ENCODE peak calls at places on chromosomes 2 and 18, in ten cellular contexts. One of them, this sample, is unnamed. For H3K4me1 and H3K36me3, the result is how much of the 10 kb centered on the place peaks cover.

GRCh38 chr2:23589739-23590138 is 204.8 kb downstream of the KLHL29 start:
- DNase-seq in tibial nerve: no peak
- DNase-seq in K562: no peak
- DNase-seq in H1: no peak
- DNase-seq in stomach: no peak
- DNase-seq in esophagus muscularis mucosa: no peak
- DNase-seq in ovary: no peak
- DNase-seq in HepG2: no peak
- DNase-seq in transverse colon: no peak
- DNase-seq in upper lobe of left lung: no peak
- DNase-seq in this sample: no peak

GRCh38 chr2:215828528-215829184 is 184.7 kb downstream of the MREG start:
- DNase-seq in tibial nerve: no peak
- DNase-seq in K562: peak
- DNase-seq in H1: peak
- DNase-seq in stomach: peak
- DNase-seq in esophagus muscularis mucosa: peak
- DNase-seq in ovary: peak
- DNase-seq in HepG2: peak
- DNase-seq in transverse colon: peak
- DNase-seq in upper lobe of left lung: peak
- DNase-seq in this sample: no peak

GRCh38 chr2:238821391-238821790 is 26.5 kb upstream of the TWIST2 start:
- DNase-seq in tibial nerve: no peak
- DNase-seq in K562: no peak
- DNase-seq in H1: no peak
- DNase-seq in stomach: no peak
- DNase-seq in esophagus muscularis mucosa: peak
- DNase-seq in ovary: no peak
- DNase-seq in HepG2: no peak
- DNase-seq in transverse colon: no peak
- DNase-seq in upper lobe of left lung: no peak
- DNase-seq in this sample: no peak

GRCh38 chr2:85933753-85934594 is 45.2 kb upstream of the ST3GAL5 start:
- DNase-seq in tibial nerve: no peak
- DNase-seq in K562: peak
- DNase-seq in H1: no peak
- DNase-seq in stomach: no peak
- DNase-seq in esophagus muscularis mucosa: no peak
- DNase-seq in ovary: no peak
- DNase-seq in HepG2: no peak
- DNase-seq in transverse colon: no peak
- DNase-seq in upper lobe of left lung: no peak
- DNase-seq in this sample: no peak

GRCh38 chr18:9104244-9104901 is 1.9 kb downstream of the NDUFV2 start:
- DNase-seq in tibial nerve: no peak
- DNase-seq in K562: peak
- DNase-seq in H1: no peak
- DNase-seq in stomach: no peak
- DNase-seq in esophagus muscularis mucosa: no peak
- DNase-seq in ovary: no peak
- DNase-seq in HepG2: no peak
- DNase-seq in transverse colon: no peak
- DNase-seq in upper lobe of left lung: no peak
- DNase-seq in this sample: no peak

GRCh38 chr2:174328309-174329156 is 6.2 kb upstream of the SP9 start:
- DNase-seq in tibial nerve: no peak
- DNase-seq in K562: no peak
- DNase-seq in H1: no peak
- DNase-seq in stomach: no peak
- DNase-seq in esophagus muscularis mucosa: no peak
- DNase-seq in ovary: no peak
- DNase-seq in HepG2: no peak
- DNase-seq in transverse colon: no peak
- DNase-seq in upper lobe of left lung: no peak
- DNase-seq in this sample: peak

GRCh38 chr2:233148354-233148753 is 88.2 kb downstream of the INPP5D start:
- DNase-seq in tibial nerve: no peak
- DNase-seq in K562: no peak
- DNase-seq in H1: no peak
- DNase-seq in stomach: no peak
- DNase-seq in esophagus muscularis mucosa: no peak
- DNase-seq in ovary: no peak
- DNase-seq in HepG2: no peak
- DNase-seq in transverse colon: no peak
- DNase-seq in upper lobe of left lung: no peak
- DNase-seq in this sample: peak

GRCh38 chr2:174341301-174341994 is 6.7 kb downstream of the SP9 start:
- DNase-seq in tibial nerve: peak
- DNase-seq in K562: peak
- DNase-seq in H1: no peak
- DNase-seq in stomach: peak
- DNase-seq in esophagus muscularis mucosa: no peak
- DNase-seq in ovary: peak
- DNase-seq in HepG2: peak
- DNase-seq in transverse colon: peak
- DNase-seq in upper lobe of left lung: peak
- DNase-seq in this sample: peak

GRCh38 chr2:20590704-20591515 is 60.0 kb downstream of the HS1BP3 start:
- DNase-seq in tibial nerve: peak
- DNase-seq in K562: no peak
- DNase-seq in H1: no peak
- DNase-seq in stomach: peak
- DNase-seq in esophagus muscularis mucosa: no peak
- DNase-seq in ovary: no peak
- DNase-seq in HepG2: no peak
- DNase-seq in transverse colon: peak
- DNase-seq in upper lobe of left lung: peak
- DNase-seq in this sample: peak

GRCh38 chr2:45862843-45863242 is 211.4 kb downstream of the PRKCE start:
- DNase-seq in tibial nerve: no peak
- DNase-seq in K562: no peak
- DNase-seq in H1: no peak
- DNase-seq in stomach: no peak
- DNase-seq in esophagus muscularis mucosa: no peak
- DNase-seq in ovary: no peak
- DNase-seq in HepG2: no peak
- DNase-seq in transverse colon: no peak
- DNase-seq in upper lobe of left lung: no peak
- DNase-seq in this sample: no peak

GRCh38 chr2:224847961-224848850 is 132.0 kb upstream of the CCDC195 start:
- DNase-seq in tibial nerve: no peak
- DNase-seq in K562: no peak
- DNase-seq in H1: no peak
- DNase-seq in stomach: no peak
- DNase-seq in esophagus muscularis mucosa: peak
- DNase-seq in ovary: peak
- DNase-seq in HepG2: no peak
- DNase-seq in transverse colon: no peak
- DNase-seq in upper lobe of left lung: no peak
- DNase-seq in this sample: peak

GRCh38 chr2:241721852-241722251 is 12.6 kb upstream of the D2HGDH start:
- DNase-seq in tibial nerve: no peak
- DNase-seq in K562: no peak
- DNase-seq in H1: no peak
- DNase-seq in stomach: no peak
- DNase-seq in esophagus muscularis mucosa: no peak
- DNase-seq in ovary: no peak
- DNase-seq in HepG2: no peak
- DNase-seq in transverse colon: no peak
- DNase-seq in upper lobe of left lung: no peak
- DNase-seq in this sample: no peak

GRCh38 chr2:139720056-139720455 is 939.9 kb upstream of the NXPH2 start:
- DNase-seq in tibial nerve: no peak
- DNase-seq in K562: no peak
- DNase-seq in H1: no peak
- DNase-seq in stomach: no peak
- DNase-seq in esophagus muscularis mucosa: no peak
- DNase-seq in ovary: no peak
- DNase-seq in HepG2: no peak
- DNase-seq in transverse colon: no peak
- DNase-seq in upper lobe of left lung: no peak
- DNase-seq in this sample: no peak

GRCh38 chr18:61475931-61476330 is 142.7 kb downstream of the CDH20 start:
- DNase-seq in tibial nerve: no peak
- DNase-seq in K562: no peak
- DNase-seq in H1: no peak
- DNase-seq in stomach: no peak
- DNase-seq in esophagus muscularis mucosa: no peak
- DNase-seq in ovary: no peak
- DNase-seq in HepG2: no peak
- DNase-seq in transverse colon: no peak
- DNase-seq in upper lobe of left lung: no peak
- DNase-seq in this sample: no peak

GRCh38 chr2:182858671-182859070 is 7.8 kb downstream of the FRZB start:
- DNase-seq in tibial nerve: no peak
- DNase-seq in K562: no peak
- DNase-seq in H1: no peak
- DNase-seq in stomach: no peak
- DNase-seq in esophagus muscularis mucosa: no peak
- DNase-seq in ovary: no peak
- DNase-seq in HepG2: no peak
- DNase-seq in transverse colon: no peak
- DNase-seq in upper lobe of left lung: no peak
- DNase-seq in this sample: no peak

GRCh38 chr2:119680457-119681195 is 1.6 kb downstream of the TMEM177 start:
- DNase-seq in tibial nerve: no peak
- DNase-seq in K562: no peak
- DNase-seq in H1: no peak
- DNase-seq in stomach: no peak
- DNase-seq in esophagus muscularis mucosa: no peak
- DNase-seq in ovary: no peak
- DNase-seq in HepG2: no peak
- DNase-seq in transverse colon: no peak
- DNase-seq in upper lobe of left lung: no peak
- DNase-seq in this sample: no peak

GRCh38 chr2:15808980-15809379 is 131.4 kb upstream of the MYCN start:
- DNase-seq in tibial nerve: no peak
- DNase-seq in K562: no peak
- DNase-seq in H1: no peak
- DNase-seq in stomach: no peak
- DNase-seq in esophagus muscularis mucosa: no peak
- DNase-seq in ovary: no peak
- DNase-seq in HepG2: no peak
- DNase-seq in transverse colon: no peak
- DNase-seq in upper lobe of left lung: no peak
- DNase-seq in this sample: no peak

GRCh38 chr2:230737791-230738226 is 25.2 kb downstream of the CAB39 start:
- DNase-seq in tibial nerve: no peak
- DNase-seq in K562: no peak
- DNase-seq in H1: no peak
- DNase-seq in stomach: no peak
- DNase-seq in esophagus muscularis mucosa: no peak
- DNase-seq in ovary: no peak
- DNase-seq in HepG2: no peak
- DNase-seq in transverse colon: no peak
- DNase-seq in upper lobe of left lung: no peak
- DNase-seq in this sample: no peak
- H3K4me1 ChIP-seq in tibial nerve: under half
- H3K4me1 ChIP-seq in K562: under half
- H3K4me1 ChIP-seq in H1: under half
- H3K4me1 ChIP-seq in stomach: half or more
- H3K4me1 ChIP-seq in esophagus muscularis mucosa: under half
- H3K4me1 ChIP-seq in ovary: under half
- H3K4me1 ChIP-seq in HepG2: under half
- H3K4me1 ChIP-seq in transverse colon: under half
- H3K4me1 ChIP-seq in upper lobe of left lung: under half
- H3K4me1 ChIP-seq in this sample: under half

GRCh38 chr2:120984452-120985173 is 248.9 kb downstream of the GLI2 start:
- DNase-seq in tibial nerve: no peak
- DNase-seq in K562: no peak
- DNase-seq in H1: no peak
- DNase-seq in stomach: no peak
- DNase-seq in esophagus muscularis mucosa: no peak
- DNase-seq in ovary: no peak
- DNase-seq in HepG2: no peak
- DNase-seq in transverse colon: no peak
- DNase-seq in upper lobe of left lung: no peak
- DNase-seq in this sample: no peak
- H3K36me3 ChIP-seq in tibial nerve: under half
- H3K36me3 ChIP-seq in K562: under half
- H3K36me3 ChIP-seq in H1: half or more
- H3K36me3 ChIP-seq in stomach: half or more
- H3K36me3 ChIP-seq in esophagus muscularis mucosa: half or more
- H3K36me3 ChIP-seq in ovary: under half
- H3K36me3 ChIP-seq in HepG2: under half
- H3K36me3 ChIP-seq in transverse colon: under half
- H3K36me3 ChIP-seq in upper lobe of left lung: under half
- H3K36me3 ChIP-seq in this sample: half or more

DNA sequence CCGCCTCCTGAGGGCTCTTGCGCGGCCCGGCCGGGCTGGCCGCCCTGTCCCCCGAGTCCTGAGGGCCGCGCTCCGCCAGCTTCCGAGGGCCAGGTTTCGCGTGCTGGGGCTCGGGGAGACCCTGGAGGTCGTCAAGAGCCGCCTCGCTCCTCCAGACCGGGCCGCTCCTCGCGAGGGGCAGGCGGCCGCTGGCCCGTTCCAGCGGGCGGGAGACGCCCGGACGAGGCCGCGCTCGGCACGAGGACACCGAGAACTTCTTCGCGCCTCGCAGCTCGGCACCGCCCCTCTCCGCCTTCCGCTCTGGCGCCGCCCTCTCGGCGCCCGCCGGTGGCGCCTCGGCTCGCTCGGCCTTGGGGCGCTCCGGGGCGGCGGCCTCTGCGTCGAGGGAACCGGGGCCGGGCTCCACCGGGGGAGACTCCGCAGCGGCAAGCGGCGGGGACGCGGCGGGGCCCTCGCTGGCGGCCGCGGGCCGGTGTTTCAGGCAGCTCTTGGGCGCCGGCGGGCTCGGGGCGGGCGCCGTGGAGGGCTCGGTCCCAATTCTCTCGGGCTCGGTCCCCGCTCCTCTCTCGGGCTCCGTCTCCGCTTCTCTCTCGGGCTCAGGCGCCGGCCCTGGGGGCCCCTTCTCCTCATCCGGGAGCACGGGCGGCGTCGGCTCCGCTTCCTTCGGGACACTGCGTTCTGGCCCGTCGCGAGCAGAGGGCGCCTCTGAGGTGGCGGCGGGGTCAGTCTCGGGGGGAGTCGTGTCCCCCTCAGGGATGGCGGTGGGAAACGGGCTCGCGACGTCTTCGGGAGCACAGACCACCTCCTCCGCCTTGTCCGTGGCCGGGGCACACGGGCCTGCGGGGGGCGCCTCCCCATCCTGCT is 91.6 kb upstream of the MGAT4A start:
- DNase-seq in tibial nerve: no peak
- DNase-seq in K562: no peak
- DNase-seq in H1: no peak
- DNase-seq in stomach: peak
- DNase-seq in esophagus muscularis mucosa: peak
- DNase-seq in ovary: no peak
- DNase-seq in HepG2: no peak
- DNase-seq in transverse colon: no peak
- DNase-seq in upper lobe of left lung: peak
- DNase-seq in this sample: no peak
- TF ChIP-seq EP300 in tibial nerve: no peak
- TF ChIP-seq EP300 in K562: no peak
- TF ChIP-seq EP300 in H1: no peak
- TF ChIP-seq EP300 in stomach: no peak
- TF ChIP-seq EP300 in esophagus muscularis mucosa: no peak
- TF ChIP-seq EP300 in ovary: no peak
- TF ChIP-seq EP300 in HepG2: no peak
- TF ChIP-seq EP300 in transverse colon: no peak
- TF ChIP-seq EP300 in upper lobe of left lung: no peak
- TF ChIP-seq EP300 in this sample: no peak

GRCh38 chr2:26073830-26074229 is 39.9 kb downstream of the RAB10 start:
- DNase-seq in tibial nerve: no peak
- DNase-seq in K562: no peak
- DNase-seq in H1: no peak
- DNase-seq in stomach: no peak
- DNase-seq in esophagus muscularis mucosa: no peak
- DNase-seq in ovary: no peak
- DNase-seq in HepG2: peak
- DNase-seq in transverse colon: no peak
- DNase-seq in upper lobe of left lung: no peak
- DNase-seq in this sample: no peak
- H3K4me1 ChIP-seq in tibial nerve: under half
- H3K4me1 ChIP-seq in K562: under half
- H3K4me1 ChIP-seq in H1: under half
- H3K4me1 ChIP-seq in stomach: half or more
- H3K4me1 ChIP-seq in esophagus muscularis mucosa: under half
- H3K4me1 ChIP-seq in ovary: under half
- H3K4me1 ChIP-seq in HepG2: half or more
- H3K4me1 ChIP-seq in transverse colon: under half
- H3K4me1 ChIP-seq in upper lobe of left lung: under half
- H3K4me1 ChIP-seq in this sample: under half